ENCODE peak calls at places on chromosome 2, in four cellular contexts. M is K562, H is HepG2, K is WTC11. I is an unnamed sample.

GRCh38 chr2:85481818-85482777 is 56.9 kb upstream of the MAT2A start:
- DNase-seq in M (no peak), H (no peak), K (no peak), I (no peak)

GRCh38 chr2:171878481-171878993 is 15.5 kb downstream of the SLC25A12 start:
- DNase-seq in M (peak), H (peak), K (no peak), I (no peak)

GRCh38 chr2:111139637-111140317 is 19.1 kb downstream of the BCL2L11 start:
- DNase-seq in M (no peak), H (no peak), K (no peak), I (no peak)

GRCh38 chr2:212892193-212892592 is 259.2 kb downstream of the IKZF2 start:
- DNase-seq in M (no peak), H (peak), K (peak), I (no peak)

GRCh38 chr2:190343500-190344274 is at the start of gene INPP1:
- DNase-seq in M (no peak), H (no peak), K (peak), I (peak)

GRCh38 chr2:119943058-119943457 is 69.8 kb upstream of the EPB41L5 start:
- DNase-seq in M (no peak), H (no peak), K (no peak), I (no peak)

GRCh38 chr2:109531896-109532727 is 81.7 kb downstream of the SEPTIN10 start:
- DNase-seq in M (no peak), H (no peak), K (no peak), I (no peak)

GRCh38 chr2:13919981-13920382 is 712.5 kb upstream of the LRATD1 start:
- DNase-seq in M (no peak), H (no peak), K (no peak), I (no peak)

GRCh38 chr2:86175866-86176265 is 19.4 kb downstream of the IMMT start:
- DNase-seq in M (no peak), H (no peak), K (no peak), I (no peak)

GRCh38 chr2:231701456-231702373 is 6.6 kb upstream of the PTMA start:
- DNase-seq in M (no peak), H (peak), K (no peak), I (no peak)

DNA sequence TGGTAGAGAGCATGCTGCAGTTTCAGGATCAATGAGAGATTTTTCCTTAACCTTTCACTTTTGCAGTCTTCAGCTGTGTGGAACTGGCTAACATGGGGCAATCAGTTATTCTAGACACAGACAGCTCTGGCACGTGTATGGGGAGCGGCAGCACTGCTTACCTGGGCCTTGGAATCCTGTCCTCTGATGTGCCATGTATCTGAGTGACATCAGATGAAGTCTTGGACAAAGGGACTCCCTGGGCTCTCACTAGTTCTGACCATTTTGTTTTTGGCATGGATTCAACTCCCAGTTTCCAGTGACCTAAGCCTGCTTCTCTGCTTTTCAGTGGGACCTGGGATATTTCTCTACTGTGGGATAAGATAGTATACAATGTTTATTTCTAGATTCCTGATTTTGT is 54.3 kb downstream of the RNF144A start:
- DNase-seq in M (no peak), H (no peak), K (no peak), I (no peak)
- TF ChIP-seq HMGXB4 in M (no peak), H (no peak), K (no peak), I (no peak)

GRCh38 chr2:192194866-192195547 is at the start of gene TMEFF2:
- DNase-seq in M (peak), H (peak), K (peak), I (peak)
- TF ChIP-seq HMGXB4 in M (no peak), H (no peak), K (peak), I (no peak)

GRCh38 chr2:47269316-47270232 is 114.5 kb upstream of the STPG4 start:
- DNase-seq in M (no peak), H (peak), K (no peak), I (peak)
- TF ChIP-seq HMGXB4 in M (no peak), H (no peak), K (no peak), I (no peak)

GRCh38 chr2:70789304-70790078 is 952 bp downstream of the FIGLA start:
- DNase-seq in M (peak), H (peak), K (peak), I (peak)
- TF ChIP-seq HMGXB4 in M (no peak), H (peak), K (no peak), I (no peak)

GRCh38 chr2:239498576-239498975 is 97.8 kb upstream of the HDAC4 start:
- DNase-seq in M (no peak), H (no peak), K (no peak), I (no peak)

GRCh38 chr2:239496700-239497099 is 95.9 kb upstream of the HDAC4 start:
- DNase-seq in M (peak), H (no peak), K (no peak), I (peak)

GRCh38 chr2:239495175-239495574 is 94.4 kb upstream of the HDAC4 start:
- DNase-seq in M (no peak), H (no peak), K (no peak), I (no peak)

GRCh38 chr2:239494578-239494977 is 93.8 kb upstream of the HDAC4 start:
- DNase-seq in M (no peak), H (no peak), K (no peak), I (no peak)

DNA sequence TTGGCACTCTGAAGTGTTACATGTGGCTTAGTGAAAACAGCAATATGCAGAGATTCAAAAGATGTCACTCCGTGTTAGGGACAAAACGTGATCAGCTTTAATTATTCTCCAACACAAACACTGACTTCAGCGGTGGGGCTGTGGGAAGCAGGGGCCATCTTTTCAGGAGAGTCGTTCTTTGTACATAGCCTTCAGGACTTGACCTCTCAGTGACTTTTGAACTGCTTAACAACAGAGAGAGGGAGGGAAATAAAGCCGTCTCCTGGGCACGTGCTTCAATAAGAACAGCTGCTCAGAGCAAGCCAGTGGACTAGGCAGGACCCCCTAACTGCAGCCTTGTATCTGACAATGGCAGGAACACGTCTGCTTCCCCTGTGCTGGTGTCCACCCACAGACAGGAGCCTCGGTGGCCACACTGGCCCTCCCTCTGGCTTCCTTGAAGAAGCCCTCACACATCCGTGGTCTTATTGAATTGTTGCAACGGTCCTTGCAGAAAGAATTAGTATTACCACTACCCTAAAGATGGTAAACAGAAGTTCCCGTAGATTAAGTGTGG is 95.1 kb upstream of the HDAC4 start:
- DNase-seq in M (no peak), H (no peak), K (no peak), I (no peak)
- TF ChIP-seq HMGXB4 in M (no peak), H (no peak), K (no peak), I (no peak)